ENCODE peak calls at places on chromosome 15, in five cellular contexts. P is astrocyte, N is omental fat pad, Y is body of pancreas, T is right lobe of liver. D is an unnamed sample.

GRCh38 chr15:40941528-40942336 is 11.5 kb upstream of the CHAC1 start:
- DNase-seq in N (peak), Y (peak), P (peak), T (peak), D (peak)

GRCh38 chr15:94579261-94579660 is 347.9 kb downstream of the MCTP2 start:
- DNase-seq in Y (no peak), T (no peak), N (no peak), P (no peak), D (no peak)

GRCh38 chr15:78507831-78508160 is 419 bp downstream of the HYKK start:
- DNase-seq in T (no peak), Y (no peak), N (no peak), P (no peak), D (no peak)

GRCh38 chr15:48102167-48102566 is 18.6 kb upstream of the SLC24A5 start:
- DNase-seq in N (no peak), P (peak), Y (no peak), T (no peak), D (no peak)

GRCh38 chr15:85707519-85708338 is 87.0 kb downstream of the KLHL25 start:
- DNase-seq in N (no peak), Y (peak), T (no peak), P (peak), D (no peak)

GRCh38 chr15:29452881-29453731 is 183.5 kb upstream of the NSMCE3 start:
- DNase-seq in P (no peak), Y (no peak), N (no peak), T (no peak), D (no peak)

GRCh38 chr15:91408476-91409076 is 308.5 kb downstream of the SV2B start:
- DNase-seq in P (peak), Y (peak), T (peak), N (no peak), D (no peak)

GRCh38 chr15:49059491-49059890 is 13.2 kb upstream of the SECISBP2L start:
- DNase-seq in N (no peak), T (no peak), P (no peak), Y (no peak), D (no peak)

GRCh38 chr15:69896606-69897005 is 201.1 kb downstream of the TLE3 start:
- DNase-seq in T (no peak), Y (no peak), N (no peak), P (no peak), D (no peak)

GRCh38 chr15:88627463-88627862 is 6.3 kb downstream of the AEN start:
- DNase-seq in P (no peak), T (no peak), N (no peak), Y (no peak), D (no peak)

GRCh38 chr15:89002281-89002761 is 85.9 kb upstream of the ABHD2 start:
- DNase-seq in T (no peak), P (peak), Y (no peak), N (no peak), D (no peak)

GRCh38 chr15:42385206-42385979 is 26.1 kb downstream of the CAPN3 start:
- DNase-seq in N (no peak), Y (no peak), P (peak), T (no peak), D (no peak)

GRCh38 chr15:88859550-88859949 is 35.8 kb downstream of the HAPLN3 start:
- DNase-seq in Y (no peak), P (no peak), T (no peak), N (no peak), D (no peak)

DNA sequence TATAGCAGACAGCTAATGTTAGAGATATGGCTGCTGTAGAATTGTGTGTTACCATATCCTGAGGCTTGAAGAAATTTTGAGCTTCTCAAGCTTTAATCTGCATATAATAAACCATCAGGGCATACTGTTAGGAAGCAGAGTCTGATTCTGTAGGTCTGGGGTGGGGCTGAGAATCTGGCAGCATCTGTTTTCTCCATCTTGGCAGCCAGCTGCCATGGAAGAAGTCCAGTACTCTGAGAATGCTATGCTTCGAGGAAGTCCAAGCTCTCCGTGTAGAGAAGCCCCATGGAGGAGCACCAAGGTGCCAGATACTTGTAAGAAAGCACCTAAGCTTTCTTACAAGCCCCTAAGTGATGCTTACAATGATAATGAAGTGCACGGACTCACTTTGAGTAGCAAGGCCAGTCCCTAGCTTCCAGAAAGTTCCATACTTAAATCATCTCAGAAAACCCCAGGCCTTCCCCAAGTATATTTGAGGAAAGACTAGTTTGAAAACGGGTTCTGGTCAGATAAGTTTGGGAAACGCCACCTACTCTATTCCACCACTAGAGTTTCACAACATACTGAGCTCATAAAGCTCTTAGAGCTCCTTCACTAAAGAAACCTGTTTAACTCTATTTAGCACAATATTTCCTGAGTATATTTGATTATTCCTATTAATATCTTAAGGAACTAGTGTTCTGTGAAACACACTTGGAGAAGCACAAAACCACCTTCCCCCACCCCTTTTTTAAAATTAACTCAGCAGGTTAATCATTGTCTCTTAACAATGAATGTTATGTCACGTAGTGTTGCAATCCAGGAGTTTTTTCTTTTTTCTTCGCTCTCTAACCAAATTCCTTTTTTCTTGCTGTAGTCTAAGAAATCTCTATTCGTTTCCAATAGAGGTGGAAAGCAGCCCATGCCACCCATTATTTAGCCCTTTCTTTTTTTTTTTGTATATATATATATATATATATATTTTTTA is 59.9 kb upstream of the RASGRP1 start:
- DNase-seq in T (no peak), Y (no peak), N (no peak), P (no peak), D (no peak)
- TF ChIP-seq CTCF in T (no peak), Y (no peak), N (no peak), P (no peak), D (no peak)

DNA sequence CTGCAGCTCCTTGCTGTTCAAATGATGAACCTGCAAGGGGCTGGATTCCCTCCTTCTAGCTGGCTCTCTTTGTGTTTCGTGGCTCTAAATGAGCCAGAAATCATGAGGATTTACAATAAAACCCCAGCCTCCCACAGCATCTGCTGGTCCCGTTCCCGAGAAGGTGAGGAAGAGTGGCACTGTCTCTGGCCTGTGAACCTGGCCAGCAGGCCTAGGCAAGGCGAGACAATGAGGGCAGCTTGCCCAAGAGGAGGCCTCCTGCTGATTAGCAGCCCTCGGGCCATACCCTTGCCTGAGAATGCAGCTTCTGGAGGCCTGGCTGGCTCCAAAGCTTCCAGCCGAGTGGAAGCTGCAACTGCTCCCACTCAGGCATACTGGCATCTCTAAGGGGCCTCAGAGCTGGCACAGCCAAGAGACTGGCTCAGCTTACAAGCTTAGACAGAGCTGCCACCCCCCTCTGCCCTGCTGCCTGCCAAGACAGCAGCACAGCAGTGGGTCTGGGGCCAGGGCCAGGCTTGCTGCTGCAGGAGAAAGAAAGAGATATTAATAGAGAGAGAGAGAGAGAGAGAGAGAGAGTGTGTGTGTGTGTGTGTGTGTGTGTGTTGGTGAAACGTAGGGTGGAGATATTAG is 76.5 kb downstream of the HMG20A start:
- DNase-seq in P (peak), Y (peak), N (no peak), T (no peak), D (no peak)
- TF ChIP-seq CTCF in P (no peak), Y (no peak), N (no peak), T (no peak), D (no peak)

GRCh38 chr15:92938387-92938786 is 38.3 kb downstream of the CHD2 start:
- DNase-seq in T (no peak), N (no peak), Y (no peak), P (no peak), D (no peak)

GRCh38 chr15:92941668-92942067 is 41.5 kb downstream of the CHD2 start:
- DNase-seq in P (no peak), Y (no peak), N (no peak), T (no peak), D (no peak)

GRCh38 chr15:92943581-92943980 is 43.5 kb downstream of the CHD2 start:
- DNase-seq in Y (no peak), T (no peak), N (no peak), P (no peak), D (no peak)

GRCh38 chr15:92944946-92945521 is 44.9 kb downstream of the CHD2 start:
- DNase-seq in N (no peak), Y (no peak), T (no peak), P (no peak), D (no peak)

GRCh38 chr15:92942706-92943105 is 42.6 kb downstream of the CHD2 start:
- DNase-seq in N (no peak), T (no peak), P (no peak), Y (no peak), D (no peak)
- TF ChIP-seq CTCF in N (no peak), T (no peak), P (no peak), Y (no peak), D (no peak)

GRCh38 chr15:51367322-51367976 is 26.0 kb downstream of the GLDN start:
- DNase-seq in P (peak), Y (no peak), T (no peak), N (no peak), D (no peak)
- TF ChIP-seq CTCF in P (no peak), Y (no peak), T (no peak), N (no peak), D (no peak)

GRCh38 chr15:73781038-73781925 is 28.1 kb upstream of the INSYN1 start:
- DNase-seq in Y (no peak), N (no peak), P (no peak), T (no peak), D (no peak)
- TF ChIP-seq CTCF in Y (no peak), N (no peak), P (peak), T (peak), D (no peak)

GRCh38 chr15:57747206-57747605 is 40.7 kb downstream of the POLR2M start:
- DNase-seq in P (no peak), N (no peak), Y (no peak), T (no peak), D (no peak)

GRCh38 chr15:57746752-57747151 is 40.2 kb downstream of the POLR2M start:
- DNase-seq in N (no peak), T (no peak), P (no peak), Y (no peak), D (no peak)

GRCh38 chr15:57740048-57740447 is 33.5 kb downstream of the POLR2M start:
- DNase-seq in N (no peak), T (no peak), Y (no peak), P (no peak), D (no peak)

GRCh38 chr15:57741089-57741488 is 34.6 kb downstream of the POLR2M start:
- DNase-seq in N (no peak), P (no peak), T (no peak), Y (no peak), D (no peak)

DNA sequence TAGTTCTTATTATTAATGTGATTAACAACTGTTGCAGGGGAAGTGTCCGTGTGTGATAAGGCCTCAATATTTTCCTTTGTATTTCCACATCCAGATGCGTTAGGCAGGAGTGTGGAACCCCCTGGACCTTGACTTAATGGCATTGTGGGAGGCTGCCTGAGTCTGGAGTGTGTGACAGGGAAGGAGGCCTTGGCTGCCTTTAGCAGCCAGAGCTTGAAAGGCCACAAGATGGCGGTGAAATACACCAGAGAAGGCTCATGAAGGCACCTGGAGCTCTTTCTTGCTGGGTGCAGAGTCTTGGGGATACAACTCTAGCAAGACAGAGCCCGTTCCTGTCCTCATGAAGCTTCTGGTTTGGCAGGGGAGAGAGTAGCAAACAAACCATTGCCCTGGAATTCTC is 36.9 kb downstream of the POLR2M start:
- DNase-seq in P (no peak), T (no peak), N (no peak), Y (no peak), D (no peak)
- TF ChIP-seq CTCF in P (no peak), T (peak), N (no peak), Y (no peak), D (no peak)

GRCh38 chr15:57111002-57111401 is 192.6 kb downstream of the TCF12 start:
- DNase-seq in N (no peak), T (no peak), Y (no peak), P (no peak), D (no peak)
- TF ChIP-seq CTCF in N (no peak), T (no peak), Y (no peak), P (no peak), D (no peak)

D was measured in kidney.